ENCODE peak calls at places on chromosomes 6 and 20, in nine cellular contexts. Y is NCI-H2029 treated with DMSO at 0.1 percent for 48 hours; O is MCF 10A; P is WTC11; G is Right ventricle myocardium superior; A is lower lobe of right lung; B is GM03348; I is NCI-H1694 treated with DMSO at 0.1 percent for 48 hours; E is stimulated activated CD8-positive, alpha-beta memory T cell treated with anti-CD3 and anti-CD28 coated beads, Interleukin-7, amount 100 ng/mL, for 1 hour. N is an unnamed sample.

GRCh38 chr6:66226099-66226498 is 519.1 kb upstream of the EYS start:
- DNase-seq in G (no peak), O (peak; percentile 35), A (no peak), E (no peak), Y (no peak), B (peak; percentile 30), P (no peak), I (peak; percentile 67), N (no peak)

GRCh38 chr20:2398453-2398852 is 17.8 kb downstream of the TGM6 start:
- DNase-seq in A (no peak), Y (no peak), G (no peak), B (no peak), E (no peak), P (no peak), I (no peak), O (no peak), N (no peak)

GRCh38 chr6:30626484-30627366 is at the start of gene ATAT1:
- DNase-seq in Y (peak; percentile 57), A (peak; percentile 94), E (peak; percentile 85), P (peak; percentile 88), I (peak; percentile 36), G (peak; percentile 95), B (peak; percentile 94), O (peak; percentile 41), N (peak; percentile 87)

GRCh38 chr6:16564430-16564829 is 196.8 kb downstream of the ATXN1 start:
- DNase-seq in A (no peak), O (no peak), P (no peak), I (no peak), B (no peak), E (no peak), Y (no peak), G (no peak), N (no peak)

GRCh38 chr6:66065313-66065712 is 358.3 kb upstream of the EYS start:
- DNase-seq in E (no peak), A (no peak), O (no peak), P (no peak), B (no peak), G (no peak), I (no peak), Y (no peak), N (no peak)

GRCh38 chr6:26323525-26324294 is 41.3 kb upstream of the BTN3A2 start:
- DNase-seq in E (no peak), I (no peak), B (no peak), P (no peak), A (no peak), G (no peak), O (no peak), Y (no peak), N (no peak)

GRCh38 chr20:44028868-44029847 is 114.5 kb downstream of the TOX2 start:
- DNase-seq in E (no peak), B (no peak), P (no peak), Y (no peak), O (no peak), I (no peak), G (no peak), A (no peak), N (no peak)

GRCh38 chr6:18155864-18156396 is 708 bp downstream of the KDM1B start:
- DNase-seq in B (peak; percentile 50), A (peak; percentile 86), G (peak; percentile 68), P (peak; percentile 76), I (peak; percentile 36), Y (peak; percentile 73), E (peak; percentile 14), O (peak; percentile 90), N (peak; percentile 65)

GRCh38 chr6:159790947-159791598 is 806 bp downstream of the MRPL18 start:
- DNase-seq in G (peak; percentile 48), O (no peak), E (no peak), A (no peak), B (no peak), Y (no peak), P (no peak), I (no peak), N (no peak)

GRCh38 chr20:12728782-12729181 is 280.0 kb upstream of the SPTLC3 start:
- DNase-seq in E (no peak), P (no peak), I (no peak), B (no peak), G (no peak), A (no peak), Y (no peak), O (peak; percentile 6), N (no peak)

GRCh38 chr6:138864343-138864890 is 68.5 kb downstream of the ECT2L start:
- DNase-seq in I (no peak), B (no peak), P (no peak), G (no peak), E (no peak), Y (no peak), O (no peak), A (no peak), N (no peak)

GRCh38 chr6:29478740-29479139 is 9.0 kb downstream of the MAS1L start:
- DNase-seq in P (no peak), I (no peak), A (no peak), G (no peak), Y (no peak), E (no peak), O (no peak), B (no peak), N (no peak)

GRCh38 chr6:16130437-16130891 is 1.6 kb downstream of the MYLIP start:
- DNase-seq in O (peak; percentile 5), I (no peak), Y (no peak), B (no peak), G (no peak), E (no peak), P (no peak), A (no peak), N (no peak)

GRCh38 chr6:33936911-33937310 is 133.1 kb upstream of the MLN start:
- DNase-seq in E (no peak), I (no peak), Y (no peak), A (peak; percentile 5), O (no peak), B (no peak), G (no peak), P (no peak), N (no peak)

GRCh38 chr6:16729183-16729696 is 32.0 kb downstream of the ATXN1 start:
- DNase-seq in B (no peak), Y (no peak), A (no peak), P (no peak), O (peak; percentile 59), I (no peak), E (no peak), G (no peak), N (no peak)

GRCh38 chr6:16741112-16742016 is 19.9 kb downstream of the ATXN1 start:
- DNase-seq in I (no peak), B (peak; percentile 80), G (no peak), E (no peak), Y (no peak), P (no peak), O (no peak), A (no peak), N (no peak)

GRCh38 chr6:68226460-68226859 is 408.6 kb upstream of the ADGRB3 start:
- DNase-seq in O (peak; percentile 41), Y (no peak), G (no peak), B (no peak), E (no peak), P (no peak), I (no peak), A (no peak), N (no peak)

GRCh38 chr6:170316071-170316470 is 9.5 kb downstream of the FAM120B start:
- DNase-seq in A (no peak), P (no peak), E (no peak), G (no peak), Y (no peak), B (no peak), I (no peak), O (no peak), N (no peak)

GRCh38 chr6:79421001-79421411 is 116.2 kb downstream of the LCA5 start:
- DNase-seq in I (no peak), Y (no peak), P (no peak), A (no peak), B (peak; percentile 8), E (no peak), O (peak; percentile 24), G (no peak), N (no peak)

GRCh38 chr6:26243742-26244141 is 121.3 kb upstream of the BTN3A2 start:
- DNase-seq in I (no peak), Y (peak; percentile 97), B (no peak), A (no peak), P (no peak), O (no peak), G (no peak), E (no peak), N (no peak)

GRCh38 chr20:3843490-3843889 is 3.1 kb upstream of the MAVS start:
- DNase-seq in B (no peak), Y (no peak), O (peak; percentile 58), I (no peak), A (no peak), E (no peak), P (no peak), G (no peak), N (no peak)

GRCh38 chr6:165184192-165184979 is 125.0 kb downstream of the C6orf118 start:
- DNase-seq in O (peak; percentile 72), G (peak; percentile 70), E (no peak), A (no peak), P (no peak), I (no peak), Y (peak; percentile 35), B (peak; percentile 69), N (no peak)

GRCh38 chr6:30821862-30822784 is 62.2 kb upstream of the DDR1 start:
- DNase-seq in A (no peak), G (no peak), O (peak; percentile 65), I (no peak), Y (no peak), B (peak; percentile 45), P (no peak), E (no peak), N (no peak)

GRCh38 chr6:33822575-33823395 is 19.0 kb upstream of the MLN start:
- DNase-seq in A (peak; percentile 14), G (no peak), E (no peak), O (peak; percentile 51), Y (peak; percentile 39), B (peak; percentile 43), I (peak; percentile 23), P (peak; percentile 76), N (peak; percentile 84)

GRCh38 chr6:170024940-170025339 is 265.9 kb downstream of the DLL1 start:
- DNase-seq in I (peak; percentile 18), O (peak; percentile 65), P (no peak), Y (peak; percentile 95), G (no peak), B (no peak), E (no peak), A (no peak), N (no peak)

GRCh38 chr6:131744432-131744831 is 33.6 kb upstream of the CTAGE9 start:
- DNase-seq in B (no peak), E (no peak), I (no peak), Y (no peak), O (no peak), A (no peak), G (no peak), P (no peak), N (no peak)

GRCh38 chr20:21099653-21100589 is 6.2 kb downstream of the LINC00237 start:
- DNase-seq in B (peak; percentile 24), Y (peak; percentile 62), P (peak; percentile 60), A (peak; percentile 80), O (no peak), E (no peak), G (peak; percentile 68), I (peak; percentile 55), N (no peak)

GRCh38 chr20:36153204-36153603 is 1.3 kb upstream of the EPB41L1 start:
- DNase-seq in P (no peak), G (no peak), A (no peak), E (no peak), I (no peak), O (no peak), B (no peak), Y (no peak), N (no peak)

GRCh38 chr20:33589059-33589458 is 73.1 kb upstream of the C20orf144 start:
- DNase-seq in B (no peak), E (no peak), P (no peak), Y (peak; percentile 30), G (no peak), A (no peak), I (no peak), O (no peak), N (no peak)